ENCODE peak calls at places on chromosomes 11 and 22, in nine cellular contexts. One of them, this sample, is unnamed.

GRCh38 chr22:19596680-19597398 is 72.6 kb upstream of the CLDN5 start:
- DNase-seq in activated T-helper 1 cell treated with anti-CD3 and anti-CD28 coated beads, Interleukin-12 subunit alpha, Interleukin-12 subunit beta, Interleukin-2, Interleukin-4 antibody, amounts not matched to agents 30 ng/mL and 10 ng/mL and 1 ng/mL, durations not matched to agents 14 hours and 24 hours and 36 hours: no peak
- DNase-seq in neuronal stem cell: no peak
- DNase-seq in EH: no peak
- DNase-seq in T1000: no peak
- DNase-seq in dermis blood vessel endothelial cell: no peak
- DNase-seq in right cardiac atrium: no peak
- DNase-seq in left kidney: no peak
- DNase-seq in activated CD4-positive, alpha-beta T cell treated with anti-CD3 and anti-CD28 coated beads for 24 hours: no peak
- DNase-seq in this sample: no peak

GRCh38 chr22:19179472-19180048 is 1.0 kb upstream of the SLC25A1 start:
- DNase-seq in activated T-helper 1 cell treated with anti-CD3 and anti-CD28 coated beads, Interleukin-12 subunit alpha, Interleukin-12 subunit beta, Interleukin-2, Interleukin-4 antibody, amounts not matched to agents 30 ng/mL and 10 ng/mL and 1 ng/mL, durations not matched to agents 14 hours and 24 hours and 36 hours: no peak
- DNase-seq in neuronal stem cell: peak; percentile 72
- DNase-seq in EH: peak; percentile 84
- DNase-seq in T1000: peak; percentile 59
- DNase-seq in dermis blood vessel endothelial cell: peak; percentile 90
- DNase-seq in right cardiac atrium: peak; percentile 90
- DNase-seq in left kidney: peak; percentile 94
- DNase-seq in activated CD4-positive, alpha-beta T cell treated with anti-CD3 and anti-CD28 coated beads for 24 hours: no peak
- DNase-seq in this sample: peak; percentile 50

GRCh38 chr11:110587129-110587528 is 125.1 kb downstream of the ARHGAP20 start:
- DNase-seq in activated T-helper 1 cell treated with anti-CD3 and anti-CD28 coated beads, Interleukin-12 subunit alpha, Interleukin-12 subunit beta, Interleukin-2, Interleukin-4 antibody, amounts not matched to agents 30 ng/mL and 10 ng/mL and 1 ng/mL, durations not matched to agents 14 hours and 24 hours and 36 hours: no peak
- DNase-seq in neuronal stem cell: no peak
- DNase-seq in EH: no peak
- DNase-seq in T1000: no peak
- DNase-seq in dermis blood vessel endothelial cell: no peak
- DNase-seq in right cardiac atrium: no peak
- DNase-seq in left kidney: no peak
- DNase-seq in activated CD4-positive, alpha-beta T cell treated with anti-CD3 and anti-CD28 coated beads for 24 hours: no peak
- DNase-seq in this sample: no peak

GRCh38 chr11:67572747-67573419 is 10.7 kb upstream of the GSTP1 start:
- DNase-seq in activated T-helper 1 cell treated with anti-CD3 and anti-CD28 coated beads, Interleukin-12 subunit alpha, Interleukin-12 subunit beta, Interleukin-2, Interleukin-4 antibody, amounts not matched to agents 30 ng/mL and 10 ng/mL and 1 ng/mL, durations not matched to agents 14 hours and 24 hours and 36 hours: no peak
- DNase-seq in neuronal stem cell: no peak
- DNase-seq in EH: peak; percentile 65
- DNase-seq in T1000: no peak
- DNase-seq in dermis blood vessel endothelial cell: peak; percentile 74
- DNase-seq in right cardiac atrium: peak; percentile 66
- DNase-seq in left kidney: peak; percentile 88
- DNase-seq in activated CD4-positive, alpha-beta T cell treated with anti-CD3 and anti-CD28 coated beads for 24 hours: no peak
- DNase-seq in this sample: peak; percentile 65

GRCh38 chr11:1435820-1436467 is 46.2 kb downstream of the BRSK2 start:
- DNase-seq in activated T-helper 1 cell treated with anti-CD3 and anti-CD28 coated beads, Interleukin-12 subunit alpha, Interleukin-12 subunit beta, Interleukin-2, Interleukin-4 antibody, amounts not matched to agents 30 ng/mL and 10 ng/mL and 1 ng/mL, durations not matched to agents 14 hours and 24 hours and 36 hours: no peak
- DNase-seq in neuronal stem cell: no peak
- DNase-seq in EH: no peak
- DNase-seq in T1000: no peak
- DNase-seq in dermis blood vessel endothelial cell: no peak
- DNase-seq in right cardiac atrium: no peak
- DNase-seq in left kidney: peak; percentile 69
- DNase-seq in activated CD4-positive, alpha-beta T cell treated with anti-CD3 and anti-CD28 coated beads for 24 hours: no peak
- DNase-seq in this sample: no peak

GRCh38 chr11:12433571-12434061 is 56.2 kb downstream of the PARVA start:
- DNase-seq in activated T-helper 1 cell treated with anti-CD3 and anti-CD28 coated beads, Interleukin-12 subunit alpha, Interleukin-12 subunit beta, Interleukin-2, Interleukin-4 antibody, amounts not matched to agents 30 ng/mL and 10 ng/mL and 1 ng/mL, durations not matched to agents 14 hours and 24 hours and 36 hours: no peak
- DNase-seq in neuronal stem cell: no peak
- DNase-seq in EH: peak; percentile 96
- DNase-seq in T1000: no peak
- DNase-seq in dermis blood vessel endothelial cell: no peak
- DNase-seq in right cardiac atrium: no peak
- DNase-seq in left kidney: peak; percentile 34
- DNase-seq in activated CD4-positive, alpha-beta T cell treated with anti-CD3 and anti-CD28 coated beads for 24 hours: no peak
- DNase-seq in this sample: no peak

GRCh38 chr11:27040302-27041115 is at the start of gene BBOX1:
- DNase-seq in activated T-helper 1 cell treated with anti-CD3 and anti-CD28 coated beads, Interleukin-12 subunit alpha, Interleukin-12 subunit beta, Interleukin-2, Interleukin-4 antibody, amounts not matched to agents 30 ng/mL and 10 ng/mL and 1 ng/mL, durations not matched to agents 14 hours and 24 hours and 36 hours: no peak
- DNase-seq in neuronal stem cell: no peak
- DNase-seq in EH: no peak
- DNase-seq in T1000: no peak
- DNase-seq in dermis blood vessel endothelial cell: no peak
- DNase-seq in right cardiac atrium: no peak
- DNase-seq in left kidney: peak; percentile 5
- DNase-seq in activated CD4-positive, alpha-beta T cell treated with anti-CD3 and anti-CD28 coated beads for 24 hours: no peak
- DNase-seq in this sample: no peak

GRCh38 chr22:30694638-30695350 is at the start of gene OSBP2:
- DNase-seq in activated T-helper 1 cell treated with anti-CD3 and anti-CD28 coated beads, Interleukin-12 subunit alpha, Interleukin-12 subunit beta, Interleukin-2, Interleukin-4 antibody, amounts not matched to agents 30 ng/mL and 10 ng/mL and 1 ng/mL, durations not matched to agents 14 hours and 24 hours and 36 hours: peak; percentile 21
- DNase-seq in neuronal stem cell: peak; percentile 51
- DNase-seq in EH: peak; percentile 30
- DNase-seq in T1000: no peak
- DNase-seq in dermis blood vessel endothelial cell: peak; percentile 55
- DNase-seq in right cardiac atrium: peak; percentile 77
- DNase-seq in left kidney: peak; percentile 83
- DNase-seq in activated CD4-positive, alpha-beta T cell treated with anti-CD3 and anti-CD28 coated beads for 24 hours: peak; percentile 10
- DNase-seq in this sample: peak; percentile 43

GRCh38 chr11:28463826-28464225 is 355.6 kb downstream of the METTL15 start:
- DNase-seq in activated T-helper 1 cell treated with anti-CD3 and anti-CD28 coated beads, Interleukin-12 subunit alpha, Interleukin-12 subunit beta, Interleukin-2, Interleukin-4 antibody, amounts not matched to agents 30 ng/mL and 10 ng/mL and 1 ng/mL, durations not matched to agents 14 hours and 24 hours and 36 hours: no peak
- DNase-seq in neuronal stem cell: no peak
- DNase-seq in EH: peak; percentile 63
- DNase-seq in T1000: no peak
- DNase-seq in dermis blood vessel endothelial cell: no peak
- DNase-seq in right cardiac atrium: no peak
- DNase-seq in left kidney: no peak
- DNase-seq in activated CD4-positive, alpha-beta T cell treated with anti-CD3 and anti-CD28 coated beads for 24 hours: no peak
- DNase-seq in this sample: no peak

GRCh38 chr11:69700278-69701140 is 3.3 kb downstream of the FGF19 start:
- DNase-seq in activated T-helper 1 cell treated with anti-CD3 and anti-CD28 coated beads, Interleukin-12 subunit alpha, Interleukin-12 subunit beta, Interleukin-2, Interleukin-4 antibody, amounts not matched to agents 30 ng/mL and 10 ng/mL and 1 ng/mL, durations not matched to agents 14 hours and 24 hours and 36 hours: no peak
- DNase-seq in neuronal stem cell: no peak
- DNase-seq in EH: peak; percentile 80
- DNase-seq in T1000: no peak
- DNase-seq in dermis blood vessel endothelial cell: peak; percentile 80
- DNase-seq in right cardiac atrium: peak; percentile 91
- DNase-seq in left kidney: peak; percentile 82
- DNase-seq in activated CD4-positive, alpha-beta T cell treated with anti-CD3 and anti-CD28 coated beads for 24 hours: no peak
- DNase-seq in this sample: no peak

GRCh38 chr11:108486331-108486730 is 11.9 kb downstream of the POGLUT3 start:
- DNase-seq in activated T-helper 1 cell treated with anti-CD3 and anti-CD28 coated beads, Interleukin-12 subunit alpha, Interleukin-12 subunit beta, Interleukin-2, Interleukin-4 antibody, amounts not matched to agents 30 ng/mL and 10 ng/mL and 1 ng/mL, durations not matched to agents 14 hours and 24 hours and 36 hours: no peak
- DNase-seq in neuronal stem cell: no peak
- DNase-seq in EH: no peak
- DNase-seq in T1000: no peak
- DNase-seq in dermis blood vessel endothelial cell: no peak
- DNase-seq in right cardiac atrium: no peak
- DNase-seq in left kidney: no peak
- DNase-seq in activated CD4-positive, alpha-beta T cell treated with anti-CD3 and anti-CD28 coated beads for 24 hours: no peak
- DNase-seq in this sample: no peak

This sample was measured in NCI-H1930.